ENCODE peak calls at places on chromosomes 13 and 19, in nine cellular contexts. One of them, this sample, is unnamed.

GRCh38 chr19:16654151-16654550 is 5.8 kb downstream of the SMIM7 start:
- DNase-seq in stimulated activated CD8-positive, alpha-beta memory T cell treated with anti-CD3 and anti-CD28 coated beads, Interleukin-4, amount 100 ng/mL, for 24 hours: no peak
- DNase-seq in GM23338: peak; percentile 27
- DNase-seq in dorsolateral prefrontal cortex: no peak
- DNase-seq in neural crest cell: no peak
- DNase-seq in hippocampal formation: no peak
- DNase-seq in ELR: peak; percentile 39
- DNase-seq in mesenchymal stem cell: peak; percentile 28
- DNase-seq in heart left ventricle: no peak
- DNase-seq in this sample: no peak

GRCh38 chr13:48901786-48902185 is 73.9 kb upstream of the FNDC3A start:
- DNase-seq in mesenchymal stem cell: no peak
- DNase-seq in GM23338: no peak
- DNase-seq in heart left ventricle: no peak
- DNase-seq in ELR: no peak
- DNase-seq in hippocampal formation: no peak
- DNase-seq in stimulated activated CD8-positive, alpha-beta memory T cell treated with anti-CD3 and anti-CD28 coated beads, Interleukin-4, amount 100 ng/mL, for 24 hours: no peak
- DNase-seq in neural crest cell: no peak
- DNase-seq in dorsolateral prefrontal cortex: no peak
- DNase-seq in this sample: no peak

GRCh38 chr13:113195360-113195759 is 13.1 kb downstream of the PCID2 start:
- DNase-seq in GM23338: no peak
- DNase-seq in heart left ventricle: no peak
- DNase-seq in stimulated activated CD8-positive, alpha-beta memory T cell treated with anti-CD3 and anti-CD28 coated beads, Interleukin-4, amount 100 ng/mL, for 24 hours: no peak
- DNase-seq in mesenchymal stem cell: no peak
- DNase-seq in dorsolateral prefrontal cortex: no peak
- DNase-seq in neural crest cell: no peak
- DNase-seq in ELR: no peak
- DNase-seq in hippocampal formation: no peak
- DNase-seq in this sample: no peak

GRCh38 chr13:99690426-99691189 is 189.3 kb downstream of the TM9SF2 start:
- DNase-seq in hippocampal formation: no peak
- DNase-seq in neural crest cell: no peak
- DNase-seq in ELR: no peak
- DNase-seq in heart left ventricle: no peak
- DNase-seq in mesenchymal stem cell: no peak
- DNase-seq in GM23338: peak; percentile 59
- DNase-seq in dorsolateral prefrontal cortex: no peak
- DNase-seq in stimulated activated CD8-positive, alpha-beta memory T cell treated with anti-CD3 and anti-CD28 coated beads, Interleukin-4, amount 100 ng/mL, for 24 hours: no peak
- DNase-seq in this sample: no peak

GRCh38 chr13:113846639-113847318 is 17.1 kb downstream of the GAS6 start:
- DNase-seq in ELR: no peak
- DNase-seq in GM23338: no peak
- DNase-seq in dorsolateral prefrontal cortex: no peak
- DNase-seq in stimulated activated CD8-positive, alpha-beta memory T cell treated with anti-CD3 and anti-CD28 coated beads, Interleukin-4, amount 100 ng/mL, for 24 hours: no peak
- DNase-seq in heart left ventricle: no peak
- DNase-seq in neural crest cell: no peak
- DNase-seq in hippocampal formation: no peak
- DNase-seq in mesenchymal stem cell: no peak
- DNase-seq in this sample: no peak

GRCh38 chr13:113849981-113850721 is 13.7 kb downstream of the GAS6 start:
- DNase-seq in stimulated activated CD8-positive, alpha-beta memory T cell treated with anti-CD3 and anti-CD28 coated beads, Interleukin-4, amount 100 ng/mL, for 24 hours: no peak
- DNase-seq in heart left ventricle: no peak
- DNase-seq in mesenchymal stem cell: no peak
- DNase-seq in dorsolateral prefrontal cortex: no peak
- DNase-seq in GM23338: no peak
- DNase-seq in ELR: no peak
- DNase-seq in neural crest cell: no peak
- DNase-seq in hippocampal formation: no peak
- DNase-seq in this sample: no peak

GRCh38 chr13:40518481-40518882 is 148.0 kb downstream of the FOXO1 start:
- DNase-seq in stimulated activated CD8-positive, alpha-beta memory T cell treated with anti-CD3 and anti-CD28 coated beads, Interleukin-4, amount 100 ng/mL, for 24 hours: peak; percentile 56
- DNase-seq in neural crest cell: no peak
- DNase-seq in heart left ventricle: no peak
- DNase-seq in hippocampal formation: no peak
- DNase-seq in ELR: no peak
- DNase-seq in dorsolateral prefrontal cortex: no peak
- DNase-seq in mesenchymal stem cell: no peak
- DNase-seq in GM23338: no peak
- DNase-seq in this sample: no peak

GRCh38 chr19:46967578-46968018 is 52.0 kb upstream of the NPAS1 start:
- DNase-seq in ELR: no peak
- DNase-seq in hippocampal formation: no peak
- DNase-seq in GM23338: no peak
- DNase-seq in stimulated activated CD8-positive, alpha-beta memory T cell treated with anti-CD3 and anti-CD28 coated beads, Interleukin-4, amount 100 ng/mL, for 24 hours: no peak
- DNase-seq in heart left ventricle: peak; percentile 90
- DNase-seq in mesenchymal stem cell: no peak
- DNase-seq in neural crest cell: no peak
- DNase-seq in dorsolateral prefrontal cortex: no peak
- DNase-seq in this sample: no peak

GRCh38 chr13:110301606-110302131 is 5.3 kb downstream of the COL4A1 start:
- DNase-seq in mesenchymal stem cell: peak; percentile 85
- DNase-seq in heart left ventricle: peak; percentile 19
- DNase-seq in hippocampal formation: no peak
- DNase-seq in GM23338: peak; percentile 24
- DNase-seq in stimulated activated CD8-positive, alpha-beta memory T cell treated with anti-CD3 and anti-CD28 coated beads, Interleukin-4, amount 100 ng/mL, for 24 hours: no peak
- DNase-seq in ELR: peak; percentile 83
- DNase-seq in dorsolateral prefrontal cortex: no peak
- DNase-seq in neural crest cell: no peak
- DNase-seq in this sample: no peak

GRCh38 chr19:3113100-3114017 is 19.2 kb downstream of the GNA11 start:
- DNase-seq in neural crest cell: no peak
- DNase-seq in GM23338: no peak
- DNase-seq in dorsolateral prefrontal cortex: no peak
- DNase-seq in ELR: no peak
- DNase-seq in hippocampal formation: no peak
- DNase-seq in mesenchymal stem cell: no peak
- DNase-seq in stimulated activated CD8-positive, alpha-beta memory T cell treated with anti-CD3 and anti-CD28 coated beads, Interleukin-4, amount 100 ng/mL, for 24 hours: no peak
- DNase-seq in heart left ventricle: peak; percentile 17
- DNase-seq in this sample: no peak

GRCh38 chr13:34172048-34172447 is 354.1 kb downstream of the RFC3 start:
- DNase-seq in mesenchymal stem cell: no peak
- DNase-seq in neural crest cell: no peak
- DNase-seq in GM23338: no peak
- DNase-seq in dorsolateral prefrontal cortex: no peak
- DNase-seq in heart left ventricle: no peak
- DNase-seq in hippocampal formation: no peak
- DNase-seq in ELR: peak; percentile 51
- DNase-seq in stimulated activated CD8-positive, alpha-beta memory T cell treated with anti-CD3 and anti-CD28 coated beads, Interleukin-4, amount 100 ng/mL, for 24 hours: no peak
- DNase-seq in this sample: no peak

GRCh38 chr19:39112338-39112890 is 13.2 kb upstream of the PAK4 start:
- DNase-seq in heart left ventricle: no peak
- DNase-seq in neural crest cell: no peak
- DNase-seq in hippocampal formation: no peak
- DNase-seq in ELR: peak; percentile 71
- DNase-seq in mesenchymal stem cell: no peak
- DNase-seq in stimulated activated CD8-positive, alpha-beta memory T cell treated with anti-CD3 and anti-CD28 coated beads, Interleukin-4, amount 100 ng/mL, for 24 hours: no peak
- DNase-seq in dorsolateral prefrontal cortex: no peak
- DNase-seq in GM23338: no peak
- DNase-seq in this sample: no peak

GRCh38 chr19:9009935-9010651 is at the start of gene MUC16:
- DNase-seq in neural crest cell: no peak
- DNase-seq in ELR: no peak
- DNase-seq in GM23338: peak; percentile 31
- DNase-seq in heart left ventricle: no peak
- DNase-seq in dorsolateral prefrontal cortex: no peak
- DNase-seq in hippocampal formation: no peak
- DNase-seq in stimulated activated CD8-positive, alpha-beta memory T cell treated with anti-CD3 and anti-CD28 coated beads, Interleukin-4, amount 100 ng/mL, for 24 hours: no peak
- DNase-seq in mesenchymal stem cell: no peak
- DNase-seq in this sample: no peak

GRCh38 chr19:8185343-8186068 is 23.7 kb upstream of the CERS4 start:
- DNase-seq in heart left ventricle: no peak
- DNase-seq in dorsolateral prefrontal cortex: no peak
- DNase-seq in hippocampal formation: no peak
- DNase-seq in ELR: no peak
- DNase-seq in mesenchymal stem cell: no peak
- DNase-seq in stimulated activated CD8-positive, alpha-beta memory T cell treated with anti-CD3 and anti-CD28 coated beads, Interleukin-4, amount 100 ng/mL, for 24 hours: no peak
- DNase-seq in neural crest cell: no peak
- DNase-seq in GM23338: no peak
- DNase-seq in this sample: no peak

GRCh38 chr13:41678320-41678719 is 221.0 kb downstream of the RGCC start:
- DNase-seq in dorsolateral prefrontal cortex: no peak
- DNase-seq in neural crest cell: no peak
- DNase-seq in mesenchymal stem cell: no peak
- DNase-seq in ELR: no peak
- DNase-seq in hippocampal formation: no peak
- DNase-seq in GM23338: no peak
- DNase-seq in heart left ventricle: no peak
- DNase-seq in stimulated activated CD8-positive, alpha-beta memory T cell treated with anti-CD3 and anti-CD28 coated beads, Interleukin-4, amount 100 ng/mL, for 24 hours: no peak
- DNase-seq in this sample: no peak

GRCh38 chr13:104586010-104586746 is 1520.0 kb upstream of the SLC10A2 start:
- DNase-seq in dorsolateral prefrontal cortex: no peak
- DNase-seq in ELR: peak; percentile 64
- DNase-seq in neural crest cell: no peak
- DNase-seq in mesenchymal stem cell: peak; percentile 56
- DNase-seq in hippocampal formation: no peak
- DNase-seq in stimulated activated CD8-positive, alpha-beta memory T cell treated with anti-CD3 and anti-CD28 coated beads, Interleukin-4, amount 100 ng/mL, for 24 hours: no peak
- DNase-seq in heart left ventricle: no peak
- DNase-seq in GM23338: peak; percentile 6
- DNase-seq in this sample: no peak

GRCh38 chr19:3184847-3185481 is 766 bp upstream of the NCLN start:
- DNase-seq in hippocampal formation: peak; percentile 82
- DNase-seq in heart left ventricle: peak; percentile 88
- DNase-seq in stimulated activated CD8-positive, alpha-beta memory T cell treated with anti-CD3 and anti-CD28 coated beads, Interleukin-4, amount 100 ng/mL, for 24 hours: peak; percentile 52
- DNase-seq in neural crest cell: no peak
- DNase-seq in ELR: peak; percentile 80
- DNase-seq in mesenchymal stem cell: no peak
- DNase-seq in GM23338: peak; percentile 82
- DNase-seq in dorsolateral prefrontal cortex: peak; percentile 84
- DNase-seq in this sample: peak; percentile 89

GRCh38 chr13:59038824-59039223 is 1124.9 kb downstream of the DIAPH3 start:
- DNase-seq in dorsolateral prefrontal cortex: no peak
- DNase-seq in heart left ventricle: no peak
- DNase-seq in neural crest cell: no peak
- DNase-seq in hippocampal formation: no peak
- DNase-seq in GM23338: no peak
- DNase-seq in ELR: no peak
- DNase-seq in stimulated activated CD8-positive, alpha-beta memory T cell treated with anti-CD3 and anti-CD28 coated beads, Interleukin-4, amount 100 ng/mL, for 24 hours: no peak
- DNase-seq in mesenchymal stem cell: peak; percentile 24
- DNase-seq in this sample: no peak

GRCh38 chr13:48158915-48159314 is 64.0 kb upstream of the MED4 start:
- DNase-seq in mesenchymal stem cell: no peak
- DNase-seq in dorsolateral prefrontal cortex: no peak
- DNase-seq in heart left ventricle: no peak
- DNase-seq in neural crest cell: no peak
- DNase-seq in stimulated activated CD8-positive, alpha-beta memory T cell treated with anti-CD3 and anti-CD28 coated beads, Interleukin-4, amount 100 ng/mL, for 24 hours: no peak
- DNase-seq in ELR: no peak
- DNase-seq in hippocampal formation: no peak
- DNase-seq in GM23338: no peak
- DNase-seq in this sample: no peak

GRCh38 chr13:102978168-102978567 is 88.0 kb downstream of the SLC10A2 start:
- DNase-seq in heart left ventricle: no peak
- DNase-seq in dorsolateral prefrontal cortex: no peak
- DNase-seq in stimulated activated CD8-positive, alpha-beta memory T cell treated with anti-CD3 and anti-CD28 coated beads, Interleukin-4, amount 100 ng/mL, for 24 hours: no peak
- DNase-seq in GM23338: no peak
- DNase-seq in neural crest cell: no peak
- DNase-seq in hippocampal formation: no peak
- DNase-seq in ELR: no peak
- DNase-seq in mesenchymal stem cell: no peak
- DNase-seq in this sample: no peak

GRCh38 chr13:46603165-46603603 is 50.2 kb downstream of the LRCH1 start:
- DNase-seq in mesenchymal stem cell: no peak
- DNase-seq in heart left ventricle: no peak
- DNase-seq in neural crest cell: no peak
- DNase-seq in ELR: peak; percentile 25
- DNase-seq in hippocampal formation: no peak
- DNase-seq in dorsolateral prefrontal cortex: no peak
- DNase-seq in GM23338: peak; percentile 55
- DNase-seq in stimulated activated CD8-positive, alpha-beta memory T cell treated with anti-CD3 and anti-CD28 coated beads, Interleukin-4, amount 100 ng/mL, for 24 hours: no peak
- DNase-seq in this sample: no peak

GRCh38 chr19:10191347-10191746 is 3.4 kb downstream of the DNMT1 start:
- DNase-seq in neural crest cell: no peak
- DNase-seq in heart left ventricle: no peak
- DNase-seq in dorsolateral prefrontal cortex: no peak
- DNase-seq in hippocampal formation: no peak
- DNase-seq in stimulated activated CD8-positive, alpha-beta memory T cell treated with anti-CD3 and anti-CD28 coated beads, Interleukin-4, amount 100 ng/mL, for 24 hours: no peak
- DNase-seq in ELR: peak; percentile 57
- DNase-seq in GM23338: no peak
- DNase-seq in mesenchymal stem cell: no peak
- DNase-seq in this sample: no peak

GRCh38 chr19:8269724-8270123 is 38.4 kb downstream of the CD320 start:
- DNase-seq in heart left ventricle: no peak
- DNase-seq in stimulated activated CD8-positive, alpha-beta memory T cell treated with anti-CD3 and anti-CD28 coated beads, Interleukin-4, amount 100 ng/mL, for 24 hours: no peak
- DNase-seq in mesenchymal stem cell: no peak
- DNase-seq in dorsolateral prefrontal cortex: no peak
- DNase-seq in hippocampal formation: no peak
- DNase-seq in ELR: no peak
- DNase-seq in GM23338: no peak
- DNase-seq in neural crest cell: peak; percentile 0
- DNase-seq in this sample: no peak

GRCh38 chr19:49212302-49212701 is 54.7 kb downstream of the TRPM4 start:
- DNase-seq in dorsolateral prefrontal cortex: no peak
- DNase-seq in ELR: no peak
- DNase-seq in neural crest cell: no peak
- DNase-seq in mesenchymal stem cell: no peak
- DNase-seq in heart left ventricle: no peak
- DNase-seq in GM23338: no peak
- DNase-seq in hippocampal formation: no peak
- DNase-seq in stimulated activated CD8-positive, alpha-beta memory T cell treated with anti-CD3 and anti-CD28 coated beads, Interleukin-4, amount 100 ng/mL, for 24 hours: no peak
- DNase-seq in this sample: no peak

GRCh38 chr13:71629167-71629566 is 237.8 kb downstream of the DACH1 start:
- DNase-seq in heart left ventricle: no peak
- DNase-seq in mesenchymal stem cell: no peak
- DNase-seq in hippocampal formation: no peak
- DNase-seq in stimulated activated CD8-positive, alpha-beta memory T cell treated with anti-CD3 and anti-CD28 coated beads, Interleukin-4, amount 100 ng/mL, for 24 hours: no peak
- DNase-seq in neural crest cell: no peak
- DNase-seq in ELR: no peak
- DNase-seq in GM23338: peak; percentile 17
- DNase-seq in dorsolateral prefrontal cortex: no peak
- DNase-seq in this sample: no peak

GRCh38 chr13:113666324-113666660 is 727 bp upstream of the GRK1 start:
- DNase-seq in neural crest cell: no peak
- DNase-seq in GM23338: no peak
- DNase-seq in stimulated activated CD8-positive, alpha-beta memory T cell treated with anti-CD3 and anti-CD28 coated beads, Interleukin-4, amount 100 ng/mL, for 24 hours: no peak
- DNase-seq in mesenchymal stem cell: no peak
- DNase-seq in dorsolateral prefrontal cortex: peak; percentile 26
- DNase-seq in heart left ventricle: no peak
- DNase-seq in hippocampal formation: no peak
- DNase-seq in ELR: no peak
- DNase-seq in this sample: peak; percentile 3

GRCh38 chr13:36096411-36097184 is 34.6 kb downstream of the DCLK1 start:
- DNase-seq in mesenchymal stem cell: no peak
- DNase-seq in GM23338: no peak
- DNase-seq in hippocampal formation: no peak
- DNase-seq in ELR: no peak
- DNase-seq in heart left ventricle: no peak
- DNase-seq in stimulated activated CD8-positive, alpha-beta memory T cell treated with anti-CD3 and anti-CD28 coated beads, Interleukin-4, amount 100 ng/mL, for 24 hours: no peak
- DNase-seq in neural crest cell: no peak
- DNase-seq in dorsolateral prefrontal cortex: no peak
- DNase-seq in this sample: no peak

GRCh38 chr13:101455863-101456262 is 3.4 kb downstream of the ITGBL1 start:
- DNase-seq in dorsolateral prefrontal cortex: no peak
- DNase-seq in ELR: peak; percentile 97
- DNase-seq in heart left ventricle: no peak
- DNase-seq in neural crest cell: no peak
- DNase-seq in mesenchymal stem cell: peak; percentile 88
- DNase-seq in hippocampal formation: no peak
- DNase-seq in stimulated activated CD8-positive, alpha-beta memory T cell treated with anti-CD3 and anti-CD28 coated beads, Interleukin-4, amount 100 ng/mL, for 24 hours: no peak
- DNase-seq in GM23338: peak; percentile 33
- DNase-seq in this sample: no peak

GRCh38 chr13:106033634-106034033 is 501.8 kb downstream of the EFNB2 start:
- DNase-seq in stimulated activated CD8-positive, alpha-beta memory T cell treated with anti-CD3 and anti-CD28 coated beads, Interleukin-4, amount 100 ng/mL, for 24 hours: no peak
- DNase-seq in hippocampal formation: no peak
- DNase-seq in heart left ventricle: no peak
- DNase-seq in dorsolateral prefrontal cortex: no peak
- DNase-seq in ELR: peak; percentile 30
- DNase-seq in GM23338: peak; percentile 4
- DNase-seq in mesenchymal stem cell: peak; percentile 38
- DNase-seq in neural crest cell: no peak
- DNase-seq in this sample: no peak

GRCh38 chr13:70490320-70490935 is 382.2 kb upstream of the KLHL1 start:
- DNase-seq in dorsolateral prefrontal cortex: no peak
- DNase-seq in ELR: no peak
- DNase-seq in GM23338: no peak
- DNase-seq in neural crest cell: no peak
- DNase-seq in stimulated activated CD8-positive, alpha-beta memory T cell treated with anti-CD3 and anti-CD28 coated beads, Interleukin-4, amount 100 ng/mL, for 24 hours: no peak
- DNase-seq in heart left ventricle: no peak
- DNase-seq in hippocampal formation: no peak
- DNase-seq in mesenchymal stem cell: no peak
- DNase-seq in this sample: no peak

GRCh38 chr13:64041296-64041695 is 2625.6 kb upstream of the PCDH20 start:
- DNase-seq in dorsolateral prefrontal cortex: no peak
- DNase-seq in hippocampal formation: no peak
- DNase-seq in ELR: no peak
- DNase-seq in heart left ventricle: no peak
- DNase-seq in neural crest cell: no peak
- DNase-seq in GM23338: no peak
- DNase-seq in mesenchymal stem cell: no peak
- DNase-seq in stimulated activated CD8-positive, alpha-beta memory T cell treated with anti-CD3 and anti-CD28 coated beads, Interleukin-4, amount 100 ng/mL, for 24 hours: no peak
- DNase-seq in this sample: no peak

This sample was measured in head of caudate nucleus.